ENCODE peak calls at places on chromosomes 11 and 22, in four cellular contexts. L is hepatocyte, K is lung, F is upper lobe of right lung. P is an unnamed sample. For H3K4me1, the result is how much of the 10 kb centered on the place peaks cover.

GRCh38 chr11:108199446-108200321 is 22.8 kb downstream of the NPAT start:
- DNase-seq in K (peak), F (no peak), L (no peak), P (no peak)

GRCh38 chr11:131392528-131393255 is 22.3 kb downstream of the NTM start:
- DNase-seq in F (no peak), K (no peak), L (peak), P (no peak)

GRCh38 chr11:116578971-116579687 is 193.7 kb downstream of the BUD13 start:
- DNase-seq in L (no peak), K (no peak), F (no peak), P (no peak)

GRCh38 chr22:36330655-36331305 is 57.0 kb downstream of the MYH9 start:
- DNase-seq in L (peak), K (peak), F (no peak), P (no peak)

GRCh38 chr11:115701284-115701875 is 197.2 kb upstream of the CADM1 start:
- DNase-seq in L (no peak), F (no peak), K (no peak), P (peak)

GRCh38 chr22:47059701-47060161 is 297.3 kb downstream of the TBC1D22A start:
- DNase-seq in K (no peak), F (peak), L (no peak), P (no peak)

GRCh38 chr22:44102121-44102520 is 78.0 kb downstream of the PARVB start:
- DNase-seq in K (no peak), F (no peak), L (no peak), P (no peak)

GRCh38 chr22:18076060-18076497 is 1.7 kb upstream of the PEX26 start:
- DNase-seq in F (peak), L (peak), K (peak), P (peak)

GRCh38 chr22:20952544-20953341 is 14.3 kb upstream of the AIFM3 start:
- DNase-seq in K (no peak), L (peak), F (no peak), P (no peak)

GRCh38 chr22:37657590-37658132 is 862 bp upstream of the PDXP start:
- DNase-seq in L (no peak), K (no peak), F (no peak), P (no peak)

GRCh38 chr11:133285359-133285758 is 246.9 kb downstream of the OPCML start:
- DNase-seq in L (no peak), F (no peak), K (no peak), P (no peak)

GRCh38 chr22:37303821-37304274 is 21.5 kb downstream of the CYTH4 start:
- DNase-seq in F (peak), L (peak), K (no peak), P (no peak)

GRCh38 chr22:24564376-24565058 is 8.7 kb downstream of the SNRPD3 start:
- DNase-seq in F (no peak), L (peak), K (no peak), P (no peak)

GRCh38 chr22:20552913-20553401 is 45.5 kb downstream of the MED15 start:
- DNase-seq in L (peak), F (no peak), K (no peak), P (no peak)

GRCh38 chr11:117584056-117584830 is 212.8 kb downstream of the DSCAML1 start:
- DNase-seq in L (no peak), F (no peak), K (no peak), P (peak)

GRCh38 chr11:2718817-2719438 is 19.1 kb upstream of the KCNQ1OT1 start:
- DNase-seq in F (no peak), L (no peak), K (no peak), P (no peak)

GRCh38 chr11:134764966-134765365 is 352.9 kb upstream of the B3GAT1 start:
- DNase-seq in F (no peak), K (no peak), L (no peak), P (no peak)

GRCh38 chr11:128884703-128885338 is 6.3 kb upstream of the KCNJ5 start:
- DNase-seq in L (peak), K (peak), F (no peak), P (peak)

GRCh38 chr11:83120328-83120727 is 36.6 kb upstream of the PCF11 start:
- DNase-seq in F (no peak), L (no peak), K (no peak), P (no peak)

GRCh38 chr11:9203715-9204311 is 61.3 kb downstream of the DENND5A start:
- DNase-seq in L (no peak), F (no peak), K (no peak), P (no peak)
- TF ChIP-seq CTCF in L (no peak), F (no peak), K (no peak), P (no peak)

GRCh38 chr11:73242291-73243092 is 24.4 kb downstream of the P2RY2 start:
- DNase-seq in K (peak), F (peak), L (peak), P (peak)
- H3K4me3 ChIP-seq in K (no peak), F (no peak), L (no peak), P (no peak)

GRCh38 chr11:19740586-19740985 is 27.9 kb downstream of the NAV2 start:
- DNase-seq in L (no peak), F (no peak), K (no peak), P (no peak)

GRCh38 chr11:19739872-19740271 is 27.2 kb downstream of the NAV2 start:
- DNase-seq in L (peak), K (no peak), F (no peak), P (peak)

GRCh38 chr11:19736831-19737230 is 24.2 kb downstream of the NAV2 start:
- DNase-seq in F (no peak), K (no peak), L (no peak), P (no peak)

GRCh38 chr11:19737575-19737974 is 24.9 kb downstream of the NAV2 start:
- DNase-seq in L (no peak), K (no peak), F (no peak), P (no peak)

GRCh38 chr11:19738124-19738523 is 25.5 kb downstream of the NAV2 start:
- DNase-seq in F (no peak), L (no peak), K (no peak), P (no peak)
- H3K4me1 ChIP-seq in F (under half), L (under half), K (under half), P (half or more)

GRCh38 chr11:64654439-64654838 is 63.4 kb downstream of the SLC22A12 start:
- DNase-seq in K (no peak), L (no peak), F (no peak), P (no peak)

GRCh38 chr11:64655901-64656601 is 65.0 kb downstream of the SLC22A12 start:
- DNase-seq in K (no peak), F (no peak), L (no peak), P (no peak)

GRCh38 chr11:64654958-64655541 is 64.0 kb downstream of the SLC22A12 start:
- DNase-seq in K (no peak), F (peak), L (no peak), P (no peak)

GRCh38 chr11:64659417-64660144 is 63.4 kb downstream of the NRXN2 start:
- DNase-seq in K (no peak), L (no peak), F (no peak), P (no peak)

GRCh38 chr11:64656797-64657196 is 65.8 kb downstream of the SLC22A12 start:
- DNase-seq in L (no peak), K (no peak), F (no peak), P (no peak)
- TF ChIP-seq CTCF in L (peak), K (no peak), F (no peak), P (no peak)

GRCh38 chr11:99795999-99796398 is 775.2 kb downstream of the CNTN5 start:
- DNase-seq in K (no peak), F (no peak), L (no peak), P (no peak)
- H3K4me3 ChIP-seq in K (no peak), F (no peak), L (no peak), P (no peak)

DNA sequence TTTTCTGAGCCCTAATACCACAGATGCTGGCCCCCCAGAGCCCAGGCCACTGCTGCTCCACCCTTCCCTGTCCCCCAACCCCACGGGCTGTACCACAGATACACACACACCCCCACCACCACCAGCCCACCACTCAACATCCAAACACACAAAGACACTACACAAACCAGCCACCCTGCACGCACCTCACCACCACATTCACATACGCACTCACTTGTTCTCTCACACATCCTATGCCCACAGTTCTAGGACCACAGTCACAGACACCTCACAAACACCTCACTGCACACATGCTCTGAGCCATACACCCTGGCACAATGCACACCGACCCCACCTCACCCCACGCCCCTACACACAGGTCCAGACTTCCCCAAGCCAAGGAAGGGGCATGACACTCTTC is 22.5 kb upstream of the OAF start:
- DNase-seq in L (no peak), K (no peak), F (peak), P (no peak)
- H3K4me1 ChIP-seq in L (half or more), K (under half), F (under half), P (under half)

DNA sequence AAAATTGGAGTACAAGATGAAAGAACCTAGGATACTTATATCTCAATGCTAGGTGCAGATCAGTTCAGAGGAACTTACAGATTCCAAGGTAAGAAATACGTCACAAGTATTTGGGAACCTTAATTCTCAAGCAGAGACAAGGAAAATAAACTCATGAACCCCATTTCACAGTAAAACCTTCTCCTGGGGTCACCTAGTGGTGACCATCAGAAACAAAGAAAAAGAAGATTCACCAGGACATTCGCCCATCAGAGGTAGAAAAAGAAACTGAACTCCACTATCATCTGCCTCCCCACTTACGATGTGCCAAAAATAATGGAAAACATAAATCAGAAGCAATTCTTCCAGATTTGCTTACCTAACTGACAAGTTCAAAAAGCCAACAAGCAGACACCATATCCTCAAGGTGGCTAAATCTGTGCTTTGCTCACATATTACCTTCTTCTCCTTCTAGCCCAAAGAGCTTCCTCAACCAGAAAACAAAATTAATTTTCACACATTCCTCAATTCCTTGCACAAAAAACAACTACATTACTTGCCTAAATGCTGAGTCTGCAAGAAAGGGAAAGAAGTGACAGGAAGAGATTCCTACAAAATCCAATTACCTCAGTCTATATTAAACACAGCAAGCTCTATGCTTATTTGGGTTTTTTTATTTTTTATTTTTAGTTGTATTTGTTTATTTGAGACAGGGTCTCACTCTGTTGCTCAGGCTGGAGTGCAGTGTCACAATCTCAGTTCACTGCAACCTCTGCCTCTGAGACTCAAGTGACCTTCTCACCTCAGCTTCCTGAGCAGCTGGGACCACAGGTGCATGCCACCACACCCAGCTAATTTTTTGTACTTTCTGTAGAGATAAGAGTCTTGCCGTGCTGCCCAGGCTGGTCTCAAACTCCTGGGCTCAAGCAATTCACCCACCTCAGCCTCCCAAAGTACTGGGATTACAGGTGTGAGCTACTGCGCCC is 4.7 kb downstream of the DENND5A start:
- DNase-seq in K (no peak), F (no peak), L (no peak), P (no peak)
- TF ChIP-seq CTCF in K (no peak), F (no peak), L (no peak), P (no peak)

GRCh38 chr11:64353101-64353738 is 5.7 kb upstream of the RPS6KA4 start:
- DNase-seq in L (peak), F (no peak), K (no peak), P (no peak)
- H3K4me3 ChIP-seq in L (no peak), F (no peak), K (no peak), P (no peak)

GRCh38 chr22:39469681-39470461 is 13.1 kb downstream of the MGAT3 start:
- DNase-seq in F (no peak), K (no peak), L (peak), P (no peak)
- H3K4me1 ChIP-seq in F (under half), K (under half), L (half or more), P (under half)

DNA sequence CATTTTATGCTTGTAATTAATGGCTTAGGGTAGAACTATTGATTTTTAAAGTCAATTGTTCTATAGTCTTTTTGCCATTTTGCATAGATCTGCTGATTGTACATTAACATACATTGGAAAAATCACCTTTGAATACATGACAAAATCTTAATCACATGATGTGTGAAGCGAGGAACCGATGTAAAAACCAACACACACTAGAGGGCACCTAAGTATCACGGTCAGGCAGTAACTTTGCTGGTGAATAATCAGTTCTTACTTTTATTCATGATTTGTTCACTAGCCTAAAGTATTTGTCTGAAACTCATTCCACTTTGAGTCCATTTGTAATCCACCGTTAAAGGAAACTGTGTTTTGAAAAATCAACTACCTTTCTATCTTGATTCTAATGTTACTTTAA is 28.2 kb downstream of the JHY start:
- DNase-seq in K (no peak), L (peak), F (no peak), P (no peak)
- TF ChIP-seq CTCF in K (no peak), L (peak), F (peak), P (no peak)